ENCODE peak calls at places on chromosomes 12 and 14, in seven cellular contexts. One of them, this sample, is unnamed.

GRCh38 chr12:42372154-42372791 is 46.3 kb downstream of the PPHLN1 start:
- DNase-seq in colonic mucosa: peak; percentile 21
- DNase-seq in SK-N-DZ: peak; percentile 70
- DNase-seq in iPS DF 6.9: peak; percentile 54
- DNase-seq in NCI-H2171 treated with DMSO at 0.1 percent for 48 hours: peak; percentile 79
- DNase-seq in NCI-H774: peak; percentile 53
- DNase-seq in pancreas: no peak
- DNase-seq in this sample: peak; percentile 63

GRCh38 chr12:104285740-104286537 is 17.6 kb upstream of the EID3 start:
- DNase-seq in colonic mucosa: peak; percentile 68
- DNase-seq in SK-N-DZ: no peak
- DNase-seq in iPS DF 6.9: no peak
- DNase-seq in NCI-H2171 treated with DMSO at 0.1 percent for 48 hours: peak; percentile 58
- DNase-seq in NCI-H774: peak; percentile 52
- DNase-seq in pancreas: no peak
- DNase-seq in this sample: peak; percentile 82

GRCh38 chr12:3611853-3612703 is 121.1 kb downstream of the PRMT8 start:
- DNase-seq in colonic mucosa: no peak
- DNase-seq in SK-N-DZ: no peak
- DNase-seq in iPS DF 6.9: no peak
- DNase-seq in NCI-H2171 treated with DMSO at 0.1 percent for 48 hours: peak; percentile 23
- DNase-seq in NCI-H774: peak; percentile 62
- DNase-seq in pancreas: no peak
- DNase-seq in this sample: peak; percentile 32

GRCh38 chr14:54564071-54564798 is 2.7 kb upstream of the SAMD4A start:
- DNase-seq in colonic mucosa: no peak
- DNase-seq in SK-N-DZ: peak; percentile 33
- DNase-seq in iPS DF 6.9: no peak
- DNase-seq in NCI-H2171 treated with DMSO at 0.1 percent for 48 hours: peak; percentile 81
- DNase-seq in NCI-H774: peak; percentile 23
- DNase-seq in pancreas: no peak
- DNase-seq in this sample: peak; percentile 45

GRCh38 chr12:93456077-93456476 is 11.2 kb upstream of the MRPL42 start:
- DNase-seq in colonic mucosa: no peak
- DNase-seq in SK-N-DZ: no peak
- DNase-seq in iPS DF 6.9: no peak
- DNase-seq in NCI-H2171 treated with DMSO at 0.1 percent for 48 hours: no peak
- DNase-seq in NCI-H774: no peak
- DNase-seq in pancreas: no peak
- DNase-seq in this sample: no peak

GRCh38 chr12:103657331-103657730 is 70.3 kb downstream of the STAB2 start:
- DNase-seq in colonic mucosa: no peak
- DNase-seq in SK-N-DZ: no peak
- DNase-seq in iPS DF 6.9: no peak
- DNase-seq in NCI-H2171 treated with DMSO at 0.1 percent for 48 hours: no peak
- DNase-seq in NCI-H774: no peak
- DNase-seq in pancreas: no peak
- DNase-seq in this sample: no peak

GRCh38 chr12:131233737-131234474 is 280.2 kb downstream of the ADGRD1 start:
- DNase-seq in colonic mucosa: no peak
- DNase-seq in SK-N-DZ: no peak
- DNase-seq in iPS DF 6.9: no peak
- DNase-seq in NCI-H2171 treated with DMSO at 0.1 percent for 48 hours: no peak
- DNase-seq in NCI-H774: no peak
- DNase-seq in pancreas: no peak
- DNase-seq in this sample: no peak

GRCh38 chr14:50335989-50336391 is 23.9 kb downstream of the DMAC2L start:
- DNase-seq in colonic mucosa: no peak
- DNase-seq in SK-N-DZ: peak; percentile 69
- DNase-seq in iPS DF 6.9: no peak
- DNase-seq in NCI-H2171 treated with DMSO at 0.1 percent for 48 hours: peak; percentile 97
- DNase-seq in NCI-H774: no peak
- DNase-seq in pancreas: no peak
- DNase-seq in this sample: peak; percentile 61

GRCh38 chr12:124376435-124376834 is 81.5 kb downstream of the RFLNA start:
- DNase-seq in colonic mucosa: no peak
- DNase-seq in SK-N-DZ: no peak
- DNase-seq in iPS DF 6.9: no peak
- DNase-seq in NCI-H2171 treated with DMSO at 0.1 percent for 48 hours: no peak
- DNase-seq in NCI-H774: no peak
- DNase-seq in pancreas: no peak
- DNase-seq in this sample: no peak

GRCh38 chr14:89571502-89571901 is 154.5 kb upstream of the FOXN3 start:
- DNase-seq in colonic mucosa: no peak
- DNase-seq in SK-N-DZ: no peak
- DNase-seq in iPS DF 6.9: no peak
- DNase-seq in NCI-H2171 treated with DMSO at 0.1 percent for 48 hours: no peak
- DNase-seq in NCI-H774: no peak
- DNase-seq in pancreas: no peak
- DNase-seq in this sample: no peak

GRCh38 chr12:45234134-45234865 is 18.4 kb downstream of the ANO6 start:
- DNase-seq in colonic mucosa: no peak
- DNase-seq in SK-N-DZ: no peak
- DNase-seq in iPS DF 6.9: no peak
- DNase-seq in NCI-H2171 treated with DMSO at 0.1 percent for 48 hours: no peak
- DNase-seq in NCI-H774: no peak
- DNase-seq in pancreas: no peak
- DNase-seq in this sample: no peak

GRCh38 chr12:69130064-69130463 is 109.3 kb upstream of the CPSF6 start:
- DNase-seq in colonic mucosa: no peak
- DNase-seq in SK-N-DZ: no peak
- DNase-seq in iPS DF 6.9: no peak
- DNase-seq in NCI-H2171 treated with DMSO at 0.1 percent for 48 hours: no peak
- DNase-seq in NCI-H774: no peak
- DNase-seq in pancreas: no peak
- DNase-seq in this sample: no peak

GRCh38 chr12:117208206-117208605 is 17.9 kb upstream of the FBXO21 start:
- DNase-seq in colonic mucosa: no peak
- DNase-seq in SK-N-DZ: no peak
- DNase-seq in iPS DF 6.9: no peak
- DNase-seq in NCI-H2171 treated with DMSO at 0.1 percent for 48 hours: no peak
- DNase-seq in NCI-H774: no peak
- DNase-seq in pancreas: no peak
- DNase-seq in this sample: no peak

GRCh38 chr14:65784574-65784973 is 372.0 kb downstream of the FUT8 start:
- DNase-seq in colonic mucosa: no peak
- DNase-seq in SK-N-DZ: no peak
- DNase-seq in iPS DF 6.9: no peak
- DNase-seq in NCI-H2171 treated with DMSO at 0.1 percent for 48 hours: no peak
- DNase-seq in NCI-H774: no peak
- DNase-seq in pancreas: no peak
- DNase-seq in this sample: no peak

GRCh38 chr14:88546621-88547385 is 8.0 kb downstream of the PTPN21 start:
- DNase-seq in colonic mucosa: no peak
- DNase-seq in SK-N-DZ: no peak
- DNase-seq in iPS DF 6.9: no peak
- DNase-seq in NCI-H2171 treated with DMSO at 0.1 percent for 48 hours: peak; percentile 33
- DNase-seq in NCI-H774: no peak
- DNase-seq in pancreas: no peak
- DNase-seq in this sample: no peak

GRCh38 chr12:25151476-25151875 is 43.5 kb downstream of the DNAI7 start:
- DNase-seq in colonic mucosa: peak; percentile 22
- DNase-seq in SK-N-DZ: no peak
- DNase-seq in iPS DF 6.9: no peak
- DNase-seq in NCI-H2171 treated with DMSO at 0.1 percent for 48 hours: no peak
- DNase-seq in NCI-H774: no peak
- DNase-seq in pancreas: no peak
- DNase-seq in this sample: no peak

GRCh38 chr14:65296402-65296801 is 116.1 kb upstream of the FUT8 start:
- DNase-seq in colonic mucosa: no peak
- DNase-seq in SK-N-DZ: no peak
- DNase-seq in iPS DF 6.9: no peak
- DNase-seq in NCI-H2171 treated with DMSO at 0.1 percent for 48 hours: no peak
- DNase-seq in NCI-H774: no peak
- DNase-seq in pancreas: peak; percentile 59
- DNase-seq in this sample: no peak

GRCh38 chr12:13248956-13249355 is 52.4 kb downstream of the EMP1 start:
- DNase-seq in colonic mucosa: no peak
- DNase-seq in SK-N-DZ: no peak
- DNase-seq in iPS DF 6.9: no peak
- DNase-seq in NCI-H2171 treated with DMSO at 0.1 percent for 48 hours: no peak
- DNase-seq in NCI-H774: no peak
- DNase-seq in pancreas: no peak
- DNase-seq in this sample: no peak

GRCh38 chr14:64955297-64955696 is 12.8 kb upstream of the GPX2 start:
- DNase-seq in colonic mucosa: no peak
- DNase-seq in SK-N-DZ: no peak
- DNase-seq in iPS DF 6.9: no peak
- DNase-seq in NCI-H2171 treated with DMSO at 0.1 percent for 48 hours: no peak
- DNase-seq in NCI-H774: no peak
- DNase-seq in pancreas: no peak
- DNase-seq in this sample: no peak

GRCh38 chr12:132106921-132107320 is 37.2 kb downstream of the DDX51 start:
- DNase-seq in colonic mucosa: no peak
- DNase-seq in SK-N-DZ: no peak
- DNase-seq in iPS DF 6.9: no peak
- DNase-seq in NCI-H2171 treated with DMSO at 0.1 percent for 48 hours: peak; percentile 8
- DNase-seq in NCI-H774: no peak
- DNase-seq in pancreas: no peak
- DNase-seq in this sample: no peak

This sample was measured in NCI-H2029.